ENCODE peak calls at places on chromosomes 6 and 20, in nine cellular contexts. D is stimulated activated naive CD4-positive, alpha-beta T cell treated with Interleukin-2 at 50 U/mL for 16 hours; T is activated CD4-positive, CD25-positive, alpha-beta regulatory T cell treated with anti-CD3 and anti-CD28 coated beads, Interleukin-2, amount 50 U/mL, for 16 hours; O is T-helper 2 cell; S is amniotic stem cell; W is Right ventricle myocardium inferior; L is tibial artery; P is small intestine; U is astrocyte. Q is an unnamed sample.

GRCh38 chr20:20455945-20456344 is 88.0 kb downstream of the INSM1 start:
- DNase-seq in L (no peak), W (no peak), O (no peak), U (no peak), D (no peak), S (no peak), T (no peak), P (no peak), Q (no peak)

GRCh38 chr6:2973656-2974055 is 2.3 kb upstream of the SERPINB6 start:
- DNase-seq in D (no peak), S (no peak), O (peak), T (no peak), W (no peak), L (no peak), P (no peak), U (no peak), Q (no peak)

GRCh38 chr20:12180107-12180661 is 262.5 kb downstream of the BTBD3 start:
- DNase-seq in W (no peak), T (no peak), S (no peak), P (no peak), U (no peak), L (no peak), D (no peak), O (no peak), Q (no peak)

GRCh38 chr6:168380956-168381605 is 59.9 kb upstream of the SMOC2 start:
- DNase-seq in T (no peak), D (no peak), P (no peak), L (peak), S (no peak), U (no peak), W (no peak), O (no peak), Q (no peak)

GRCh38 chr6:90468080-90468479 is 118.8 kb downstream of the MAP3K7 start:
- DNase-seq in D (peak), L (no peak), U (peak), P (no peak), W (no peak), S (no peak), T (no peak), O (no peak), Q (no peak)

GRCh38 chr20:61355585-61355984 is 103.5 kb downstream of the CDH4 start:
- DNase-seq in O (no peak), W (no peak), S (no peak), T (no peak), P (no peak), U (no peak), L (no peak), D (no peak), Q (no peak)

GRCh38 chr6:156283091-156283490 is 494.1 kb upstream of the ARID1B start:
- DNase-seq in D (no peak), P (no peak), U (no peak), W (no peak), L (no peak), O (no peak), T (no peak), S (no peak), Q (no peak)

GRCh38 chr20:22922987-22923386 is 112.1 kb upstream of the SSTR4 start:
- DNase-seq in O (no peak), W (no peak), L (no peak), T (no peak), S (no peak), P (no peak), U (no peak), D (no peak), Q (no peak)

GRCh38 chr6:107657755-107658461 is 166.2 kb downstream of the SCML4 start:
- DNase-seq in T (no peak), D (peak), W (no peak), P (peak), S (peak), O (peak), U (peak), L (peak), Q (peak)

GRCh38 chr6:15274696-15275387 is 29.0 kb downstream of the JARID2 start:
- DNase-seq in O (no peak), T (no peak), U (peak), W (no peak), S (no peak), P (no peak), D (no peak), L (no peak), Q (no peak)

GRCh38 chr6:130314271-130314670 is 51.5 kb upstream of the TMEM200A start:
- DNase-seq in P (no peak), U (no peak), S (no peak), T (no peak), L (no peak), W (no peak), O (no peak), D (no peak), Q (no peak)

GRCh38 chr6:143940011-143940597 is 68.0 kb downstream of the PLAGL1 start:
- DNase-seq in O (peak), T (peak), P (peak), W (no peak), D (peak), L (no peak), U (peak), S (no peak), Q (no peak)

GRCh38 chr20:51275816-51276215 is 252.9 kb upstream of the KCNG1 start:
- DNase-seq in P (no peak), L (no peak), D (no peak), O (no peak), U (peak), S (no peak), T (no peak), W (no peak), Q (no peak)

GRCh38 chr20:59614714-59615113 is 10.4 kb downstream of the PHACTR3 start:
- DNase-seq in S (no peak), W (no peak), L (no peak), D (no peak), O (no peak), U (no peak), P (no peak), T (no peak), Q (no peak)

GRCh38 chr20:49320460-49320859 is 42.6 kb upstream of the ZNFX1 start:
- DNase-seq in S (no peak), U (peak), O (no peak), P (peak), W (no peak), L (no peak), T (no peak), D (no peak), Q (no peak)

GRCh38 chr6:36717231-36717825 is 19.7 kb downstream of the RAB44 start:
- DNase-seq in P (no peak), W (no peak), O (no peak), T (no peak), D (no peak), L (peak), U (no peak), S (no peak), Q (no peak)

GRCh38 chr20:957544-957943 is 41.4 kb upstream of the ANGPT4 start:
- DNase-seq in D (no peak), O (no peak), W (no peak), U (no peak), S (no peak), T (no peak), L (no peak), P (no peak), Q (no peak)

GRCh38 chr20:62524486-62524885 is 48.7 kb upstream of the GATA5 start:
- DNase-seq in P (no peak), U (no peak), D (no peak), W (no peak), T (no peak), O (no peak), L (no peak), S (no peak), Q (no peak)

GRCh38 chr20:16692442-16692841 is 37.4 kb upstream of the SNRPB2 start:
- DNase-seq in W (no peak), O (no peak), P (no peak), S (no peak), L (no peak), U (no peak), D (no peak), T (no peak), Q (no peak)

GRCh38 chr6:165661416-165662001 is 1.5 kb downstream of the PDE10A start:
- DNase-seq in O (no peak), T (no peak), U (no peak), W (no peak), L (no peak), D (no peak), S (no peak), P (no peak), Q (no peak)

GRCh38 chr20:50309280-50309763 is 118.7 kb downstream of the CEBPB start:
- DNase-seq in L (no peak), P (no peak), T (no peak), W (no peak), O (no peak), U (peak), D (no peak), S (no peak), Q (no peak)

GRCh38 chr6:133247581-133247980 is 6.4 kb downstream of the EYA4 start:
- DNase-seq in S (no peak), L (no peak), W (no peak), O (no peak), D (no peak), U (no peak), P (no peak), T (no peak), Q (no peak)